ENCODE peak calls at places on chromosomes 4 and X, in six cellular contexts. One of them, this sample, is unnamed.

GRCh38 chr4:181418491-181418890 is 824.7 kb upstream of the TENM3 start:
- DNase-seq in non-pigmented ciliary epithelial cell: no peak
- DNase-seq in activated T-cell treated with anti-CD3 and anti-CD28 coated beads, Interleukin-2, amount 50 U/mL, for 72 hours: no peak
- DNase-seq in stimulated activated naive CD8-positive, alpha-beta T cell treated with anti-CD3 and anti-CD28 coated beads, Interleukin-15, Interleukin-2, amounts not matched to agents 100 U/mL and 50 U/mL, for 24 hours: no peak
- DNase-seq in tibial artery: no peak
- DNase-seq in ovary: no peak
- DNase-seq in this sample: no peak

GRCh38 chr4:99219072-99219471 is at the start of gene ADH6:
- DNase-seq in activated T-cell treated with anti-CD3 and anti-CD28 coated beads, Interleukin-2, amount 50 U/mL, for 72 hours: no peak
- DNase-seq in ovary: no peak
- DNase-seq in tibial artery: no peak
- DNase-seq in stimulated activated naive CD8-positive, alpha-beta T cell treated with anti-CD3 and anti-CD28 coated beads, Interleukin-15, Interleukin-2, amounts not matched to agents 100 U/mL and 50 U/mL, for 24 hours: no peak
- DNase-seq in non-pigmented ciliary epithelial cell: no peak
- DNase-seq in this sample: no peak

GRCh38 chr4:106676173-106676921 is 307.8 kb upstream of the GIMD1 start:
- DNase-seq in tibial artery: no peak
- DNase-seq in activated T-cell treated with anti-CD3 and anti-CD28 coated beads, Interleukin-2, amount 50 U/mL, for 72 hours: no peak
- DNase-seq in stimulated activated naive CD8-positive, alpha-beta T cell treated with anti-CD3 and anti-CD28 coated beads, Interleukin-15, Interleukin-2, amounts not matched to agents 100 U/mL and 50 U/mL, for 24 hours: no peak
- DNase-seq in non-pigmented ciliary epithelial cell: peak
- DNase-seq in ovary: no peak
- DNase-seq in this sample: no peak

GRCh38 chrX:24150051-24150790 is 692 bp downstream of the ZFX start:
- DNase-seq in activated T-cell treated with anti-CD3 and anti-CD28 coated beads, Interleukin-2, amount 50 U/mL, for 72 hours: peak
- DNase-seq in ovary: peak
- DNase-seq in stimulated activated naive CD8-positive, alpha-beta T cell treated with anti-CD3 and anti-CD28 coated beads, Interleukin-15, Interleukin-2, amounts not matched to agents 100 U/mL and 50 U/mL, for 24 hours: peak
- DNase-seq in non-pigmented ciliary epithelial cell: no peak
- DNase-seq in tibial artery: peak
- DNase-seq in this sample: peak

GRCh38 chr4:74365761-74366160 is 816 bp downstream of the EREG start:
- DNase-seq in ovary: no peak
- DNase-seq in activated T-cell treated with anti-CD3 and anti-CD28 coated beads, Interleukin-2, amount 50 U/mL, for 72 hours: no peak
- DNase-seq in stimulated activated naive CD8-positive, alpha-beta T cell treated with anti-CD3 and anti-CD28 coated beads, Interleukin-15, Interleukin-2, amounts not matched to agents 100 U/mL and 50 U/mL, for 24 hours: no peak
- DNase-seq in non-pigmented ciliary epithelial cell: no peak
- DNase-seq in tibial artery: no peak
- DNase-seq in this sample: no peak

GRCh38 chrX:119466970-119467369 is 1.3 kb upstream of the SLC25A5 start:
- DNase-seq in ovary: no peak
- DNase-seq in activated T-cell treated with anti-CD3 and anti-CD28 coated beads, Interleukin-2, amount 50 U/mL, for 72 hours: no peak
- DNase-seq in tibial artery: no peak
- DNase-seq in non-pigmented ciliary epithelial cell: no peak
- DNase-seq in stimulated activated naive CD8-positive, alpha-beta T cell treated with anti-CD3 and anti-CD28 coated beads, Interleukin-15, Interleukin-2, amounts not matched to agents 100 U/mL and 50 U/mL, for 24 hours: no peak
- DNase-seq in this sample: no peak

GRCh38 chr4:154545689-154546088 is 4.5 kb downstream of the PLRG1 start:
- DNase-seq in stimulated activated naive CD8-positive, alpha-beta T cell treated with anti-CD3 and anti-CD28 coated beads, Interleukin-15, Interleukin-2, amounts not matched to agents 100 U/mL and 50 U/mL, for 24 hours: no peak
- DNase-seq in activated T-cell treated with anti-CD3 and anti-CD28 coated beads, Interleukin-2, amount 50 U/mL, for 72 hours: no peak
- DNase-seq in ovary: no peak
- DNase-seq in non-pigmented ciliary epithelial cell: no peak
- DNase-seq in tibial artery: no peak
- DNase-seq in this sample: no peak

GRCh38 chr4:59369228-59369627 is 1830.9 kb upstream of the ADGRL3 start:
- DNase-seq in non-pigmented ciliary epithelial cell: no peak
- DNase-seq in tibial artery: no peak
- DNase-seq in activated T-cell treated with anti-CD3 and anti-CD28 coated beads, Interleukin-2, amount 50 U/mL, for 72 hours: no peak
- DNase-seq in ovary: no peak
- DNase-seq in stimulated activated naive CD8-positive, alpha-beta T cell treated with anti-CD3 and anti-CD28 coated beads, Interleukin-15, Interleukin-2, amounts not matched to agents 100 U/mL and 50 U/mL, for 24 hours: no peak
- DNase-seq in this sample: no peak

This sample was measured in astrocyte of the cerebellum.